ENCODE peak calls at places on chromosomes 12 and 14, in eight cellular contexts. S, I, M, P, R, J, L and C are unnamed samples.

GRCh38 chr14:80850197-80850814 is 91.2 kb downstream of the CEP128 start:
- DNase-seq in M (no peak), L (no peak), S (no peak), I (no peak), J (peak), P (peak), R (peak), C (peak)

GRCh38 chr14:84959796-84960515 is 570.0 kb upstream of the FLRT2 start:
- DNase-seq in I (no peak), P (peak), J (no peak), S (no peak), M (no peak), L (no peak), R (no peak), C (no peak)

GRCh38 chr12:39352470-39352869 is 90.5 kb downstream of the KIF21A start:
- DNase-seq in M (no peak), J (no peak), I (no peak), R (no peak), P (no peak), S (no peak), L (no peak), C (no peak)

GRCh38 chr12:103586791-103587370 is at the start of gene STAB2:
- DNase-seq in L (no peak), P (peak), I (no peak), J (peak), M (no peak), S (no peak), R (no peak), C (no peak)

GRCh38 chr14:100106661-100107112 is 41.5 kb downstream of the EVL start:
- DNase-seq in I (no peak), L (no peak), J (peak), R (no peak), M (no peak), S (no peak), P (peak), C (no peak)

GRCh38 chr12:10615532-10615931 is 2.1 kb upstream of the MAGOHB start:
- DNase-seq in L (no peak), M (no peak), S (no peak), P (no peak), J (no peak), I (no peak), R (no peak), C (no peak)

GRCh38 chr12:100295764-100296555 is 29.0 kb downstream of the SCYL2 start:
- DNase-seq in M (no peak), S (no peak), R (no peak), P (peak), J (peak), L (no peak), I (no peak), C (peak)

GRCh38 chr12:42180990-42181611 is 36.4 kb upstream of the GXYLT1 start:
- DNase-seq in S (no peak), I (no peak), R (peak), L (no peak), J (no peak), M (no peak), P (no peak), C (no peak)